ENCODE peak calls at places on chromosomes 7 and 10, in seven cellular contexts. One of them, this sample, is unnamed. For H3K4me1, the result is how much of the 10 kb centered on the place peaks cover.

GRCh38 chr7:30595461-30596042 is 874 bp downstream of the GARS1 start:
- DNase-seq in tibial artery: no peak
- DNase-seq in psoas muscle: no peak
- DNase-seq in body of pancreas: no peak
- DNase-seq in HCT116: no peak
- DNase-seq in A549: no peak
- DNase-seq in mammary epithelial cell: no peak
- DNase-seq in this sample: no peak

GRCh38 chr10:98085238-98085637 is 49.2 kb upstream of the R3HCC1L start:
- DNase-seq in tibial artery: no peak
- DNase-seq in psoas muscle: no peak
- DNase-seq in body of pancreas: no peak
- DNase-seq in HCT116: no peak
- DNase-seq in A549: no peak
- DNase-seq in mammary epithelial cell: no peak
- DNase-seq in this sample: no peak

GRCh38 chr10:2978574-2979266 is 88.6 kb upstream of the PFKP start:
- DNase-seq in tibial artery: no peak
- DNase-seq in psoas muscle: no peak
- DNase-seq in body of pancreas: no peak
- DNase-seq in HCT116: no peak
- DNase-seq in A549: no peak
- DNase-seq in mammary epithelial cell: no peak
- DNase-seq in this sample: no peak

GRCh38 chr7:44534501-44534900 is 6.6 kb downstream of the NPC1L1 start:
- DNase-seq in tibial artery: no peak
- DNase-seq in psoas muscle: no peak
- DNase-seq in body of pancreas: peak
- DNase-seq in HCT116: peak
- DNase-seq in A549: peak
- DNase-seq in mammary epithelial cell: peak
- DNase-seq in this sample: no peak

GRCh38 chr10:103168436-103168835 is 24.6 kb downstream of the NT5C2 start:
- DNase-seq in tibial artery: no peak
- DNase-seq in psoas muscle: no peak
- DNase-seq in body of pancreas: no peak
- DNase-seq in HCT116: no peak
- DNase-seq in A549: no peak
- DNase-seq in mammary epithelial cell: peak
- DNase-seq in this sample: no peak

GRCh38 chr10:56035489-56035888 is 325.6 kb downstream of the ZWINT start:
- DNase-seq in tibial artery: no peak
- DNase-seq in psoas muscle: no peak
- DNase-seq in body of pancreas: no peak
- DNase-seq in HCT116: no peak
- DNase-seq in A549: no peak
- DNase-seq in mammary epithelial cell: peak
- DNase-seq in this sample: no peak

GRCh38 chr7:7595451-7595850 is 28.8 kb downstream of the MIOS start:
- DNase-seq in tibial artery: no peak
- DNase-seq in psoas muscle: no peak
- DNase-seq in body of pancreas: no peak
- DNase-seq in HCT116: peak
- DNase-seq in A549: peak
- DNase-seq in mammary epithelial cell: peak
- DNase-seq in this sample: no peak

GRCh38 chr10:32112055-32112454 is 55.8 kb upstream of the KIF5B start:
- DNase-seq in tibial artery: no peak
- DNase-seq in psoas muscle: no peak
- DNase-seq in body of pancreas: no peak
- DNase-seq in HCT116: peak
- DNase-seq in A549: no peak
- DNase-seq in mammary epithelial cell: peak
- DNase-seq in this sample: no peak

GRCh38 chr10:103618575-103619423 is 125.3 kb downstream of the NEURL1 start:
- DNase-seq in tibial artery: peak
- DNase-seq in psoas muscle: peak
- DNase-seq in body of pancreas: peak
- DNase-seq in HCT116: no peak
- DNase-seq in A549: no peak
- DNase-seq in mammary epithelial cell: no peak
- DNase-seq in this sample: peak

GRCh38 chr10:42928064-42928463 is 145.5 kb downstream of the BMS1 start:
- DNase-seq in tibial artery: no peak
- DNase-seq in psoas muscle: no peak
- DNase-seq in body of pancreas: no peak
- DNase-seq in HCT116: no peak
- DNase-seq in A549: no peak
- DNase-seq in mammary epithelial cell: no peak
- DNase-seq in this sample: no peak

GRCh38 chr7:100248483-100248882 is 28.7 kb downstream of the PVRIG start:
- DNase-seq in tibial artery: no peak
- DNase-seq in psoas muscle: no peak
- DNase-seq in body of pancreas: no peak
- DNase-seq in HCT116: no peak
- DNase-seq in A549: no peak
- DNase-seq in mammary epithelial cell: no peak
- DNase-seq in this sample: no peak

DNA sequence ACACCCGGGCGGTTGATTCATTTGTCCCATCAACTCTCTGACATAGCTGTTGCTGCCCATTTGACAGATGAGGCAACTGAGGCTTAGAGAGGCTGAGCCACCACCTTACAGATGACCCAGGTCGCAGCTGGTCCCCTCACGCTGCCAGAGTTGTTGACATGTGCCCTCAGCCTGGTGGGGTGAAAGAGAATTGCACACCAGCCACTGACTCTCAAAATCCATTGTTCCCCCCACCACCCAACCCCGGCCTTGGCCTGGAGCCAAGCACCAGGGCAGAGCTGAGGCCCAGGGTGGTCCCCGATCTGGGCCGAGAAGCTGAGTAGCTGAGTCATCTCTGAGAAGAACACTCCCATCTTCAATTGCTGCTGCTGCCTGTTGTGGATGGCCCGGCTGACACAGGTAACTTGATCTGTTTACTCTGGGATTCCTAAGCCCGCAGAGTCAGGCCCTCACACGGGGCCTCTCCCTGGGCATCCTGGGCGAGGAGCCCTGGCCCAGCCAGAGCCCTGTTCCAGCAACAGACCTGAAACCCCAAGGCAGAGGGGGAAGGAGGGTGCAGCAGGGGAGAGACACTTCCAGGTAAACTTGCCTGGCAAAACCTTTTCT is 27.5 kb downstream of the PVRIG start:
- DNase-seq in tibial artery: no peak
- DNase-seq in psoas muscle: peak
- DNase-seq in body of pancreas: peak
- DNase-seq in HCT116: peak
- DNase-seq in A549: peak
- DNase-seq in mammary epithelial cell: peak
- DNase-seq in this sample: no peak
- TF ChIP-seq CTCF in tibial artery: no peak
- TF ChIP-seq CTCF in psoas muscle: peak
- TF ChIP-seq CTCF in body of pancreas: no peak
- TF ChIP-seq CTCF in HCT116: peak
- TF ChIP-seq CTCF in A549: no peak
- TF ChIP-seq CTCF in mammary epithelial cell: no peak
- TF ChIP-seq CTCF in this sample: no peak

GRCh38 chr7:36657031-36657660 is 67.1 kb downstream of the AOAH start:
- DNase-seq in tibial artery: no peak
- DNase-seq in psoas muscle: no peak
- DNase-seq in body of pancreas: no peak
- DNase-seq in HCT116: no peak
- DNase-seq in A549: no peak
- DNase-seq in mammary epithelial cell: no peak
- DNase-seq in this sample: no peak
- H3K4me1 ChIP-seq in tibial artery: under half
- H3K4me1 ChIP-seq in psoas muscle: under half
- H3K4me1 ChIP-seq in body of pancreas: under half
- H3K4me1 ChIP-seq in HCT116: under half
- H3K4me1 ChIP-seq in A549: half or more
- H3K4me1 ChIP-seq in mammary epithelial cell: under half
- H3K4me1 ChIP-seq in this sample: under half

DNA sequence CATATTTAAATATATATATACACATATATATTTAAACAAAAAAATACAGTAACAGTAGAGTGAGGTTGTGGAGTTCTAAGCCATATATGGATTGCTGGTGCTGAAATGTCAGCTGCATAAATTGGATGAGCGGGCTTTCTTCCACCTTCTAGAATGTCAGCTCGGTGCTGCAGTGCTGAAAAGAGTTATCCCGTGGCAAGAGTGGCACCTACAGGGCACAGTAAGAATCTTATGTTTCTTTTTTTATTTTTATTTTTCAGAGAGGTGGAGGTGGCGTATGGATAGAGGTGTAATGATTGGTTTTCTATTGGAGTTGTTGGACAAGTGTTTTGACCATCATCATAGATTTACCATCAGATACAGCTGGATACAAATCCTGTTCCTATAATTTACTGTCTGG is 86.2 kb upstream of the DYNC1I1 start:
- DNase-seq in tibial artery: peak
- DNase-seq in psoas muscle: peak
- DNase-seq in body of pancreas: peak
- DNase-seq in HCT116: peak
- DNase-seq in A549: peak
- DNase-seq in mammary epithelial cell: peak
- DNase-seq in this sample: no peak
- TF ChIP-seq CTCF in tibial artery: peak
- TF ChIP-seq CTCF in psoas muscle: peak
- TF ChIP-seq CTCF in body of pancreas: peak
- TF ChIP-seq CTCF in HCT116: peak
- TF ChIP-seq CTCF in A549: peak
- TF ChIP-seq CTCF in mammary epithelial cell: peak
- TF ChIP-seq CTCF in this sample: peak

GRCh38 chr10:126097558-126098215 is 201.3 kb downstream of the FANK1 start:
- DNase-seq in tibial artery: no peak
- DNase-seq in psoas muscle: no peak
- DNase-seq in body of pancreas: no peak
- DNase-seq in HCT116: no peak
- DNase-seq in A549: no peak
- DNase-seq in mammary epithelial cell: no peak
- DNase-seq in this sample: no peak

GRCh38 chr10:126088144-126088543 is 191.8 kb downstream of the FANK1 start:
- DNase-seq in tibial artery: no peak
- DNase-seq in psoas muscle: no peak
- DNase-seq in body of pancreas: no peak
- DNase-seq in HCT116: no peak
- DNase-seq in A549: no peak
- DNase-seq in mammary epithelial cell: no peak
- DNase-seq in this sample: no peak

GRCh38 chr10:126090911-126091728 is 194.8 kb downstream of the FANK1 start:
- DNase-seq in tibial artery: no peak
- DNase-seq in psoas muscle: no peak
- DNase-seq in body of pancreas: no peak
- DNase-seq in HCT116: no peak
- DNase-seq in A549: peak
- DNase-seq in mammary epithelial cell: peak
- DNase-seq in this sample: no peak

GRCh38 chr10:126094537-126094936 is 198.2 kb downstream of the FANK1 start:
- DNase-seq in tibial artery: no peak
- DNase-seq in psoas muscle: no peak
- DNase-seq in body of pancreas: no peak
- DNase-seq in HCT116: no peak
- DNase-seq in A549: no peak
- DNase-seq in mammary epithelial cell: no peak
- DNase-seq in this sample: no peak

GRCh38 chr10:126092806-126093205 is 196.4 kb downstream of the FANK1 start:
- DNase-seq in tibial artery: no peak
- DNase-seq in psoas muscle: no peak
- DNase-seq in body of pancreas: no peak
- DNase-seq in HCT116: no peak
- DNase-seq in A549: no peak
- DNase-seq in mammary epithelial cell: no peak
- DNase-seq in this sample: no peak
- H3K4me1 ChIP-seq in tibial artery: under half
- H3K4me1 ChIP-seq in psoas muscle: under half
- H3K4me1 ChIP-seq in body of pancreas: under half
- H3K4me1 ChIP-seq in HCT116: under half
- H3K4me1 ChIP-seq in A549: under half
- H3K4me1 ChIP-seq in mammary epithelial cell: under half
- H3K4me1 ChIP-seq in this sample: under half

DNA sequence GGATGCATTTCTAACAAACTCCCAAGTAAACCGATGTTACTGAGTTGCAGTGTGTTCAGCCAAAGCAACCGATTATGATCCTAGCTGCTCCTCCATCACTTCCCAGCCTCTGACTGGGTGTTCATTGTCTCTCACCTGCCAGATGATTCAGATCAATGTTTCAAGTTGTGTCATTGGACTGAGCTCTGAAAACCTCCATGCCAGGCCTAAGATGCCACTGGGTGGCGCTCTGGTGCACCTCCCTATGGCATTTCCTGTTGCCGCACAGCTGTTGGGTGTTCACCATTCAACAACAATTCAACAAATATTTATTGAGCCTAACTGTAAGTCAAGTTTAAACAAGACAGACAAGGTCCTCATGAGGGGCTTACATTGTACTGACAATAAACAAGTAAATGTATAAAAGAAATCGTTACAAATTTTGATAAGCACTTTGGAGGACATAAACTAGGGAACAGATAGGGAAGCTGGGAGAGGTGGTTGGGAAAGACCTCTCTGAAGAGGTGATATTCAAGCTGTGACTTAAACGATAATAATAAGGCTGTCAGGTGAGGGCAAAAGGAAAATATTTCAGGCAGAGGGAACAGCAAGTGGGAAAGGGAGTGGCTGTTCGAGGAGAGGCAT is 22.8 kb downstream of the RGR start:
- DNase-seq in tibial artery: no peak
- DNase-seq in psoas muscle: no peak
- DNase-seq in body of pancreas: peak
- DNase-seq in HCT116: peak
- DNase-seq in A549: peak
- DNase-seq in mammary epithelial cell: peak
- DNase-seq in this sample: no peak
- TF ChIP-seq CTCF in tibial artery: peak
- TF ChIP-seq CTCF in psoas muscle: no peak
- TF ChIP-seq CTCF in body of pancreas: peak
- TF ChIP-seq CTCF in HCT116: peak
- TF ChIP-seq CTCF in A549: peak
- TF ChIP-seq CTCF in mammary epithelial cell: peak
- TF ChIP-seq CTCF in this sample: peak

This sample was measured in right lobe of liver.